ENCODE peak calls at places on chromosome 20, in ten cellular contexts. One of them, this sample, is unnamed.

GRCh38 chr20:18055261-18055660 is 2.5 kb downstream of the OVOL2 start:
- DNase-seq in tibial nerve: no peak
- DNase-seq in sigmoid colon: no peak
- DNase-seq in H1: no peak
- DNase-seq in suprapubic skin: no peak
- DNase-seq in A549: no peak
- DNase-seq in stomach: no peak
- DNase-seq in ovary: no peak
- DNase-seq in transverse colon: peak
- DNase-seq in upper lobe of left lung: no peak
- DNase-seq in this sample: no peak

GRCh38 chr20:57291694-57292093 is 25.3 kb upstream of the BMP7 start:
- DNase-seq in ovary: no peak
- DNase-seq in H1: no peak
- DNase-seq in tibial nerve: no peak
- DNase-seq in sigmoid colon: no peak
- DNase-seq in stomach: no peak
- DNase-seq in suprapubic skin: no peak
- DNase-seq in upper lobe of left lung: no peak
- DNase-seq in transverse colon: no peak
- DNase-seq in A549: no peak
- DNase-seq in this sample: no peak

GRCh38 chr20:32966881-32967781 is 37.1 kb downstream of the SUN5 start:
- DNase-seq in suprapubic skin: peak
- DNase-seq in H1: peak
- DNase-seq in tibial nerve: no peak
- DNase-seq in sigmoid colon: peak
- DNase-seq in A549: no peak
- DNase-seq in upper lobe of left lung: no peak
- DNase-seq in ovary: no peak
- DNase-seq in transverse colon: peak
- DNase-seq in stomach: peak
- DNase-seq in this sample: peak

GRCh38 chr20:16537025-16537665 is 36.1 kb downstream of the KIF16B start:
- DNase-seq in tibial nerve: no peak
- DNase-seq in stomach: no peak
- DNase-seq in transverse colon: peak
- DNase-seq in A549: no peak
- DNase-seq in upper lobe of left lung: no peak
- DNase-seq in sigmoid colon: no peak
- DNase-seq in H1: no peak
- DNase-seq in suprapubic skin: no peak
- DNase-seq in ovary: no peak
- DNase-seq in this sample: no peak

GRCh38 chr20:60206259-60206658 is 248.0 kb downstream of the CDH26 start:
- DNase-seq in ovary: no peak
- DNase-seq in A549: peak
- DNase-seq in tibial nerve: no peak
- DNase-seq in stomach: no peak
- DNase-seq in upper lobe of left lung: no peak
- DNase-seq in transverse colon: no peak
- DNase-seq in H1: no peak
- DNase-seq in sigmoid colon: no peak
- DNase-seq in suprapubic skin: no peak
- DNase-seq in this sample: peak

GRCh38 chr20:16701296-16701695 is 28.5 kb upstream of the SNRPB2 start:
- DNase-seq in transverse colon: no peak
- DNase-seq in ovary: no peak
- DNase-seq in tibial nerve: no peak
- DNase-seq in upper lobe of left lung: no peak
- DNase-seq in H1: no peak
- DNase-seq in stomach: peak
- DNase-seq in sigmoid colon: no peak
- DNase-seq in A549: peak
- DNase-seq in suprapubic skin: no peak
- DNase-seq in this sample: no peak

GRCh38 chr20:40868568-40869223 is 159.9 kb upstream of the TOP1 start:
- DNase-seq in A549: no peak
- DNase-seq in ovary: peak
- DNase-seq in suprapubic skin: no peak
- DNase-seq in tibial nerve: no peak
- DNase-seq in transverse colon: no peak
- DNase-seq in H1: no peak
- DNase-seq in sigmoid colon: no peak
- DNase-seq in upper lobe of left lung: no peak
- DNase-seq in stomach: no peak
- DNase-seq in this sample: no peak

GRCh38 chr20:36202891-36203338 is 33.4 kb upstream of the AAR2 start:
- DNase-seq in H1: peak
- DNase-seq in sigmoid colon: peak
- DNase-seq in stomach: peak
- DNase-seq in transverse colon: peak
- DNase-seq in ovary: peak
- DNase-seq in suprapubic skin: no peak
- DNase-seq in upper lobe of left lung: peak
- DNase-seq in A549: peak
- DNase-seq in tibial nerve: peak
- DNase-seq in this sample: peak

GRCh38 chr20:10131612-10132345 is 86.9 kb upstream of the SNAP25 start:
- DNase-seq in stomach: peak
- DNase-seq in tibial nerve: no peak
- DNase-seq in upper lobe of left lung: peak
- DNase-seq in H1: peak
- DNase-seq in ovary: peak
- DNase-seq in transverse colon: peak
- DNase-seq in A549: peak
- DNase-seq in suprapubic skin: no peak
- DNase-seq in sigmoid colon: peak
- DNase-seq in this sample: no peak

GRCh38 chr20:32203556-32204484 is 3.7 kb downstream of the PLAGL2 start:
- DNase-seq in tibial nerve: no peak
- DNase-seq in stomach: peak
- DNase-seq in H1: no peak
- DNase-seq in suprapubic skin: no peak
- DNase-seq in transverse colon: peak
- DNase-seq in sigmoid colon: no peak
- DNase-seq in ovary: no peak
- DNase-seq in upper lobe of left lung: no peak
- DNase-seq in A549: no peak
- DNase-seq in this sample: no peak

GRCh38 chr20:62674370-62674769 is 32.1 kb downstream of the SLCO4A1 start:
- DNase-seq in H1: no peak
- DNase-seq in A549: no peak
- DNase-seq in tibial nerve: no peak
- DNase-seq in suprapubic skin: no peak
- DNase-seq in stomach: no peak
- DNase-seq in upper lobe of left lung: peak
- DNase-seq in ovary: no peak
- DNase-seq in sigmoid colon: no peak
- DNase-seq in transverse colon: no peak
- DNase-seq in this sample: no peak

GRCh38 chr20:53335509-53335908 is 258.1 kb downstream of the ZNF217 start:
- DNase-seq in sigmoid colon: no peak
- DNase-seq in transverse colon: no peak
- DNase-seq in H1: no peak
- DNase-seq in tibial nerve: no peak
- DNase-seq in stomach: no peak
- DNase-seq in upper lobe of left lung: no peak
- DNase-seq in suprapubic skin: no peak
- DNase-seq in A549: no peak
- DNase-seq in ovary: no peak
- DNase-seq in this sample: no peak

GRCh38 chr20:38271609-38272120 is 11.1 kb upstream of the KIAA1755 start:
- DNase-seq in ovary: no peak
- DNase-seq in sigmoid colon: no peak
- DNase-seq in tibial nerve: no peak
- DNase-seq in suprapubic skin: no peak
- DNase-seq in transverse colon: no peak
- DNase-seq in H1: no peak
- DNase-seq in A549: no peak
- DNase-seq in stomach: no peak
- DNase-seq in upper lobe of left lung: no peak
- DNase-seq in this sample: no peak

GRCh38 chr20:38270869-38271608 is 10.5 kb upstream of the KIAA1755 start:
- DNase-seq in tibial nerve: no peak
- DNase-seq in upper lobe of left lung: no peak
- DNase-seq in A549: peak
- DNase-seq in ovary: peak
- DNase-seq in suprapubic skin: no peak
- DNase-seq in transverse colon: no peak
- DNase-seq in stomach: no peak
- DNase-seq in H1: no peak
- DNase-seq in sigmoid colon: peak
- DNase-seq in this sample: no peak

GRCh38 chr20:38275815-38276550 is 15.4 kb upstream of the KIAA1755 start:
- DNase-seq in H1: no peak
- DNase-seq in transverse colon: no peak
- DNase-seq in stomach: no peak
- DNase-seq in ovary: no peak
- DNase-seq in tibial nerve: no peak
- DNase-seq in sigmoid colon: peak
- DNase-seq in suprapubic skin: peak
- DNase-seq in A549: peak
- DNase-seq in upper lobe of left lung: no peak
- DNase-seq in this sample: no peak

GRCh38 chr20:38272398-38272797 is 11.9 kb upstream of the KIAA1755 start:
- DNase-seq in A549: no peak
- DNase-seq in sigmoid colon: peak
- DNase-seq in H1: no peak
- DNase-seq in stomach: no peak
- DNase-seq in transverse colon: no peak
- DNase-seq in ovary: no peak
- DNase-seq in tibial nerve: no peak
- DNase-seq in upper lobe of left lung: no peak
- DNase-seq in suprapubic skin: peak
- DNase-seq in this sample: no peak

DNA sequence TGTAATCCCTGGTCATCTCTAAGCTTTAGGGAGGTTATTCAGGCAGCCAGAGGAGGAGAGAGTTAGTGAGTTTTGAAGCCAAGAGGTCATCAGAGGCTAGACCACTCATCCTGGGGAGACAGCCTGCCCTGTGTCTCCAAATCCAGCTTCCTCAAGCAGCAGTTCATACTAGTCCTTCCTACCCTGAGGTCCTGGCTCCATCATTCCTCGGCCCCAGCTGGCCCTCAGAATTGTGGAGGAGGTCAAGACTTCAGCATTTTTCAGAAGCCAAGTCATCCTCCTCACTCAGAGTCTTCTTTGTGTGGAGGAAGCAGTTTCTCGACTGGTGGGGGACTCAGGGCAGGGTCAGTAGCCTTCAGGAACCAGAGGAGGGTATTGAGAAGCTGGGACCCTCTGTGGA is 12.4 kb upstream of the KIAA1755 start:
- DNase-seq in ovary: no peak
- DNase-seq in suprapubic skin: peak
- DNase-seq in upper lobe of left lung: no peak
- DNase-seq in sigmoid colon: peak
- DNase-seq in tibial nerve: no peak
- DNase-seq in A549: no peak
- DNase-seq in transverse colon: no peak
- DNase-seq in stomach: no peak
- DNase-seq in H1: no peak
- DNase-seq in this sample: no peak
- TF ChIP-seq EP300 in ovary: no peak
- TF ChIP-seq EP300 in suprapubic skin: no peak
- TF ChIP-seq EP300 in upper lobe of left lung: no peak
- TF ChIP-seq EP300 in sigmoid colon: no peak
- TF ChIP-seq EP300 in tibial nerve: no peak
- TF ChIP-seq EP300 in A549: no peak
- TF ChIP-seq EP300 in transverse colon: no peak
- TF ChIP-seq EP300 in stomach: no peak
- TF ChIP-seq EP300 in H1: no peak
- TF ChIP-seq EP300 in this sample: no peak

DNA sequence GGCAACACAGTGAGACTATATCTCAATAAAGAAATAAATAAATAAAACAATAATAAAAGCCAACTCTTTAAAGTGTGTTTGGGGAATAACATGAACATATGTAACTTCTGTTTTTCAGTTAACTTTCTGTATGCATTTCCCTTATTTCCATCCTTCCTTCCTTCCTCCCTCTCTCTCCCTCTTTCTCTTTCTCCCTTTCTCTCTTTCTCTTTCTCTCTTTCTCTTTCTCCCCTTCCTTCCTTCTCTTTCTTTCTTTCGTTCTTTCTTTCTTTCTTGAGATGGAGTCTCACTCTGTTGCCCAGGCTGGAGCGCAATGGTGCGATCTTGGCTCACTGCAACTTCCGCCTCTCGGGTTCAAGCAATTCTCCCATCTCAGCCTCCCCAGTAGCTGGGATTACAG is 48.8 kb upstream of the PRND start:
- DNase-seq in H1: no peak
- DNase-seq in A549: no peak
- DNase-seq in suprapubic skin: no peak
- DNase-seq in upper lobe of left lung: no peak
- DNase-seq in sigmoid colon: no peak
- DNase-seq in transverse colon: no peak
- DNase-seq in stomach: no peak
- DNase-seq in ovary: no peak
- DNase-seq in tibial nerve: no peak
- DNase-seq in this sample: no peak
- TF ChIP-seq CTCF in H1: no peak
- TF ChIP-seq CTCF in A549: no peak
- TF ChIP-seq CTCF in suprapubic skin: no peak
- TF ChIP-seq CTCF in upper lobe of left lung: no peak
- TF ChIP-seq CTCF in sigmoid colon: no peak
- TF ChIP-seq CTCF in transverse colon: no peak
- TF ChIP-seq CTCF in stomach: no peak
- TF ChIP-seq CTCF in ovary: no peak
- TF ChIP-seq CTCF in tibial nerve: no peak
- TF ChIP-seq CTCF in this sample: no peak

GRCh38 chr20:46568570-46569129 is 18.2 kb upstream of the OCSTAMP start:
- DNase-seq in upper lobe of left lung: peak
- DNase-seq in A549: no peak
- DNase-seq in ovary: peak
- DNase-seq in suprapubic skin: peak
- DNase-seq in transverse colon: peak
- DNase-seq in H1: no peak
- DNase-seq in sigmoid colon: peak
- DNase-seq in stomach: peak
- DNase-seq in tibial nerve: peak
- DNase-seq in this sample: no peak
- TF ChIP-seq EP300 in upper lobe of left lung: no peak
- TF ChIP-seq EP300 in A549: no peak
- TF ChIP-seq EP300 in ovary: no peak
- TF ChIP-seq EP300 in suprapubic skin: no peak
- TF ChIP-seq EP300 in transverse colon: no peak
- TF ChIP-seq EP300 in H1: no peak
- TF ChIP-seq EP300 in sigmoid colon: no peak
- TF ChIP-seq EP300 in stomach: no peak
- TF ChIP-seq EP300 in tibial nerve: no peak
- TF ChIP-seq EP300 in this sample: no peak

DNA sequence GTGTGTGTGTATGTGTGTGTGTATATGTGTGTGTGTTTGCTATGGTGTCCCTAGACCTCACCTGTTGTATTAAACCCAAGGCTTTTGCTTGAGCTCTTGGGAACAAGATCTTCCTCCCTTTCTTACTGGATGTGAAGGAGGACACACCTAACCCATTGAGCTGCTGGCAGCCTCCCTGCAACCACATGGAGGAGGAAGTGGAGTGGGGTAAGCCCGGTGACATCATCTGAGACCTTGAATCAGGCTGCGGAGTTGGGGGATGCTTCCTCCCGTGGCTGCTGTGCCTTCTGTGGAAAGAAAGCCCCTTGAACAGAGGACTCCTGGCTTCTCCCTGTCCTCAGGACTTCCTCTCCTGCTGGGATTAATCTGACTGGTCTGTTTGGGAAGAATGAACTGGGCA is 3.3 kb downstream of the CST11 start:
- DNase-seq in H1: no peak
- DNase-seq in tibial nerve: no peak
- DNase-seq in sigmoid colon: no peak
- DNase-seq in ovary: no peak
- DNase-seq in upper lobe of left lung: no peak
- DNase-seq in A549: no peak
- DNase-seq in transverse colon: no peak
- DNase-seq in suprapubic skin: no peak
- DNase-seq in stomach: no peak
- DNase-seq in this sample: no peak
- TF ChIP-seq CTCF in H1: no peak
- TF ChIP-seq CTCF in tibial nerve: no peak
- TF ChIP-seq CTCF in sigmoid colon: no peak
- TF ChIP-seq CTCF in ovary: no peak
- TF ChIP-seq CTCF in upper lobe of left lung: no peak
- TF ChIP-seq CTCF in A549: no peak
- TF ChIP-seq CTCF in transverse colon: no peak
- TF ChIP-seq CTCF in suprapubic skin: no peak
- TF ChIP-seq CTCF in stomach: no peak
- TF ChIP-seq CTCF in this sample: no peak

This sample was measured in esophagus muscularis mucosa.